ENCODE peak calls at places on chromosome 15, in ten cellular contexts. R, X, Z, W, K, D, M, A, N and Q are unnamed samples.

GRCh38 chr15:79431636-79432344 is at the start of gene MINAR1:
- DNase-seq in R (peak), X (no peak), Z (peak), W (no peak), K (peak), D (peak), M (no peak), A (no peak), N (peak), Q (no peak)

GRCh38 chr15:85339976-85340665 is 40.3 kb upstream of the AKAP13 start:
- DNase-seq in R (no peak), X (no peak), Z (no peak), W (no peak), K (no peak), D (no peak), M (no peak), A (no peak), N (no peak), Q (no peak)

GRCh38 chr15:85649372-85649771 is 145.4 kb downstream of the KLHL25 start:
- DNase-seq in R (peak), X (no peak), Z (peak), W (peak), K (peak), D (no peak), M (peak), A (no peak), N (peak), Q (no peak)

GRCh38 chr15:28945626-28946215 is 59.9 kb downstream of the APBA2 start:
- DNase-seq in R (no peak), X (no peak), Z (no peak), W (no peak), K (no peak), D (peak), M (no peak), A (no peak), N (no peak), Q (no peak)

GRCh38 chr15:84606653-84607120 is 5.9 kb downstream of the ZSCAN2 start:
- DNase-seq in R (no peak), X (no peak), Z (no peak), W (no peak), K (no peak), D (no peak), M (no peak), A (no peak), N (no peak), Q (no peak)

GRCh38 chr15:69823223-69823907 is 274.4 kb downstream of the TLE3 start:
- DNase-seq in R (peak), X (no peak), Z (no peak), W (no peak), K (no peak), D (peak), M (no peak), A (no peak), N (no peak), Q (no peak)

GRCh38 chr15:83848315-83849050 is 194.6 kb downstream of the ADAMTSL3 start:
- DNase-seq in R (peak), X (no peak), Z (no peak), W (no peak), K (no peak), D (no peak), M (no peak), A (no peak), N (peak), Q (no peak)

GRCh38 chr15:74789171-74789627 is 7.3 kb downstream of the CSK start:
- DNase-seq in R (no peak), X (peak), Z (no peak), W (no peak), K (peak), D (no peak), M (no peak), A (no peak), N (no peak), Q (no peak)

GRCh38 chr15:64897345-64897985 is 14.2 kb upstream of the ANKDD1A start:
- DNase-seq in R (peak), X (no peak), Z (peak), W (no peak), K (no peak), D (peak), M (no peak), A (no peak), N (peak), Q (no peak)